ENCODE peak calls at places on chromosome 1, in four cellular contexts. One of them, this sample, is unnamed.

GRCh38 chr1:22529901-22530621 is 33.2 kb upstream of the EPHA8 start:
- DNase-seq in hepatocyte: no peak
- DNase-seq in OCI-LY7: no peak
- DNase-seq in body of pancreas: no peak
- DNase-seq in this sample: peak

GRCh38 chr1:153573351-153573750 is 7.7 kb upstream of the S100A2 start:
- DNase-seq in hepatocyte: no peak
- DNase-seq in OCI-LY7: no peak
- DNase-seq in body of pancreas: no peak
- DNase-seq in this sample: peak

GRCh38 chr1:19009882-19010321 is 53.4 kb upstream of the IFFO2 start:
- DNase-seq in hepatocyte: no peak
- DNase-seq in OCI-LY7: no peak
- DNase-seq in body of pancreas: peak
- DNase-seq in this sample: peak

GRCh38 chr1:87956072-87956471 is 627.4 kb downstream of the LMO4 start:
- DNase-seq in hepatocyte: peak
- DNase-seq in OCI-LY7: no peak
- DNase-seq in body of pancreas: peak
- DNase-seq in this sample: peak

GRCh38 chr1:174999926-175000696 is at the start of gene CACYBP:
- DNase-seq in hepatocyte: no peak
- DNase-seq in OCI-LY7: peak
- DNase-seq in body of pancreas: no peak
- DNase-seq in this sample: peak

GRCh38 chr1:220157738-220158137 is 63.8 kb downstream of the IARS2 start:
- DNase-seq in hepatocyte: no peak
- DNase-seq in OCI-LY7: no peak
- DNase-seq in body of pancreas: no peak
- DNase-seq in this sample: no peak

GRCh38 chr1:77560741-77561140 is 121.7 kb downstream of the ZZZ3 start:
- DNase-seq in hepatocyte: no peak
- DNase-seq in OCI-LY7: no peak
- DNase-seq in body of pancreas: no peak
- DNase-seq in this sample: no peak

GRCh38 chr1:16630661-16631247 is 17.4 kb upstream of the NBPF1 start:
- DNase-seq in hepatocyte: no peak
- DNase-seq in OCI-LY7: no peak
- DNase-seq in body of pancreas: peak
- DNase-seq in this sample: no peak

GRCh38 chr1:15410884-15411245 is 1.2 kb downstream of the EFHD2 start:
- DNase-seq in hepatocyte: no peak
- DNase-seq in OCI-LY7: no peak
- DNase-seq in body of pancreas: no peak
- DNase-seq in this sample: no peak

GRCh38 chr1:160092366-160093068 is 5.9 kb downstream of the IGSF8 start:
- DNase-seq in hepatocyte: no peak
- DNase-seq in OCI-LY7: no peak
- DNase-seq in body of pancreas: no peak
- DNase-seq in this sample: no peak

GRCh38 chr1:152018537-152018936 is 18.3 kb downstream of the S100A11 start:
- DNase-seq in hepatocyte: no peak
- DNase-seq in OCI-LY7: no peak
- DNase-seq in body of pancreas: no peak
- DNase-seq in this sample: no peak

GRCh38 chr1:108661030-108661609 is at the start of gene HENMT1:
- DNase-seq in hepatocyte: peak
- DNase-seq in OCI-LY7: no peak
- DNase-seq in body of pancreas: peak
- DNase-seq in this sample: peak

GRCh38 chr1:71014110-71014509 is 33.5 kb downstream of the PTGER3 start:
- DNase-seq in hepatocyte: no peak
- DNase-seq in OCI-LY7: no peak
- DNase-seq in body of pancreas: no peak
- DNase-seq in this sample: peak

GRCh38 chr1:240104662-240105061 is 13.0 kb downstream of the FMN2 start:
- DNase-seq in hepatocyte: no peak
- DNase-seq in OCI-LY7: no peak
- DNase-seq in body of pancreas: no peak
- DNase-seq in this sample: no peak

GRCh38 chr1:17440827-17441168 is 1.3 kb upstream of the RCC2 start:
- DNase-seq in hepatocyte: no peak
- DNase-seq in OCI-LY7: no peak
- DNase-seq in body of pancreas: no peak
- DNase-seq in this sample: no peak

GRCh38 chr1:218344814-218345672 is at the start of gene TGFB2:
- DNase-seq in hepatocyte: peak
- DNase-seq in OCI-LY7: no peak
- DNase-seq in body of pancreas: peak
- DNase-seq in this sample: peak

GRCh38 chr1:58922302-58923089 is 138.6 kb upstream of the JUN start:
- DNase-seq in hepatocyte: peak
- DNase-seq in OCI-LY7: no peak
- DNase-seq in body of pancreas: peak
- DNase-seq in this sample: peak

GRCh38 chr1:208164609-208165008 is 79.6 kb downstream of the PLXNA2 start:
- DNase-seq in hepatocyte: no peak
- DNase-seq in OCI-LY7: no peak
- DNase-seq in body of pancreas: no peak
- DNase-seq in this sample: no peak

GRCh38 chr1:21673277-21673780 is 4.2 kb upstream of the RAP1GAP start:
- DNase-seq in hepatocyte: no peak
- DNase-seq in OCI-LY7: no peak
- DNase-seq in body of pancreas: peak
- DNase-seq in this sample: peak

GRCh38 chr1:182029379-182030331 is 31.9 kb downstream of the ZNF648 start:
- DNase-seq in hepatocyte: peak
- DNase-seq in OCI-LY7: peak
- DNase-seq in body of pancreas: peak
- DNase-seq in this sample: peak
- TF ChIP-seq CTCF in hepatocyte: peak
- TF ChIP-seq CTCF in OCI-LY7: peak
- TF ChIP-seq CTCF in body of pancreas: peak
- TF ChIP-seq CTCF in this sample: no peak

GRCh38 chr1:164743991-164744390 is 185.0 kb downstream of the PBX1 start:
- DNase-seq in hepatocyte: no peak
- DNase-seq in OCI-LY7: no peak
- DNase-seq in body of pancreas: no peak
- DNase-seq in this sample: no peak
- H3K4me3 ChIP-seq in hepatocyte: no peak
- H3K4me3 ChIP-seq in OCI-LY7: no peak
- H3K4me3 ChIP-seq in body of pancreas: no peak
- H3K4me3 ChIP-seq in this sample: no peak

DNA sequence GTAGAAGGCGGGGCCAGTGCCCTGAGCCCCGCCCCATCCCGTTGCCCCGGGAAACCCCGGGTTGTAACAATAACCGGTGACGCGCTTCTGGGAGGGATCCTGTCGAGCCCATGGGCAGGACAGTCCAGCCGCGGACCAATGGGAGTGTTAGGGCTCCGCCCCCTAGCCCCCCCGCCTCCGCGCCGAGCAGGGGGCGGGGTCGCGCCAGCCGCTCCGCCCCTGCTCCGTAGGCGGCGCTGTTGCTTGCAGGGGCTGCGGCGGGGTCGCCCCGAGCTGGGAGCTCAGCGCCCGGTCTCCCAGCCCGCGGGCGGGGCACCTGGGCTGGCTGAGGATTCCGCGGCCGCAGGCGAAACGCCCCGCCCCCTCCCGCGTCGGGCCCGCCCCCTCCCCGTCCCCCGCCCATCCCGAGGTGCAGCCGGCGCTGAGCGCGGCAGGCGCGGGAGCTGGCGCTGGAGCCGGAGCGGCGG is at the start of gene FOXO6:
- DNase-seq in hepatocyte: peak
- DNase-seq in OCI-LY7: peak
- DNase-seq in body of pancreas: peak
- DNase-seq in this sample: peak
- TF ChIP-seq CTCF in hepatocyte: peak
- TF ChIP-seq CTCF in OCI-LY7: peak
- TF ChIP-seq CTCF in body of pancreas: peak
- TF ChIP-seq CTCF in this sample: no peak

GRCh38 chr1:203028784-203029553 is 2.7 kb downstream of the PPFIA4 start:
- DNase-seq in hepatocyte: no peak
- DNase-seq in OCI-LY7: no peak
- DNase-seq in body of pancreas: no peak
- DNase-seq in this sample: no peak
- H3K4me3 ChIP-seq in hepatocyte: no peak
- H3K4me3 ChIP-seq in OCI-LY7: no peak
- H3K4me3 ChIP-seq in body of pancreas: no peak
- H3K4me3 ChIP-seq in this sample: no peak

GRCh38 chr1:231691618-231692259 is 65.1 kb downstream of the DISC1 start:
- DNase-seq in hepatocyte: peak
- DNase-seq in OCI-LY7: no peak
- DNase-seq in body of pancreas: no peak
- DNase-seq in this sample: peak
- TF ChIP-seq CTCF in hepatocyte: peak
- TF ChIP-seq CTCF in OCI-LY7: no peak
- TF ChIP-seq CTCF in body of pancreas: peak
- TF ChIP-seq CTCF in this sample: peak

GRCh38 chr1:65795311-65795710 is 2.6 kb downstream of the PDE4B start:
- DNase-seq in hepatocyte: no peak
- DNase-seq in OCI-LY7: no peak
- DNase-seq in body of pancreas: no peak
- DNase-seq in this sample: no peak

GRCh38 chr1:65791396-65791795 is 1.3 kb upstream of the PDE4B start:
- DNase-seq in hepatocyte: no peak
- DNase-seq in OCI-LY7: no peak
- DNase-seq in body of pancreas: no peak
- DNase-seq in this sample: peak

GRCh38 chr1:65792671-65793358 is at the start of gene PDE4B:
- DNase-seq in hepatocyte: peak
- DNase-seq in OCI-LY7: no peak
- DNase-seq in body of pancreas: no peak
- DNase-seq in this sample: no peak

GRCh38 chr1:65793359-65793732 is 651 bp downstream of the PDE4B start:
- DNase-seq in hepatocyte: no peak
- DNase-seq in OCI-LY7: no peak
- DNase-seq in body of pancreas: no peak
- DNase-seq in this sample: peak

GRCh38 chr1:65791860-65792670 is 630 bp upstream of the PDE4B start:
- DNase-seq in hepatocyte: no peak
- DNase-seq in OCI-LY7: no peak
- DNase-seq in body of pancreas: no peak
- DNase-seq in this sample: peak
- H3K4me3 ChIP-seq in hepatocyte: peak
- H3K4me3 ChIP-seq in OCI-LY7: no peak
- H3K4me3 ChIP-seq in body of pancreas: no peak
- H3K4me3 ChIP-seq in this sample: peak

This sample was measured in cardiac fibroblast.